ENCODE peak calls at places on chromosomes 12 and 14, in five cellular contexts. D, P, T, J and H are unnamed samples.

GRCh38 chr12:119642986-119643385 is 24.9 kb upstream of the PRKAB1 start:
- DNase-seq in P (no peak), D (no peak), T (no peak), J (no peak), H (no peak)

GRCh38 chr12:59381106-59381505 is 214.7 kb upstream of the SLC16A7 start:
- DNase-seq in T (no peak), P (no peak), D (no peak), J (no peak), H (no peak)

GRCh38 chr14:63853831-63854293 is 1.1 kb downstream of the SYNE2 start:
- DNase-seq in P (no peak), D (peak), T (peak), J (peak), H (no peak)

GRCh38 chr12:89750821-89751227 is 42.2 kb upstream of the ATP2B1 start:
- DNase-seq in J (no peak), D (no peak), T (no peak), P (no peak), H (no peak)

GRCh38 chr12:125125271-125125670 is 60.0 kb downstream of the AACS start:
- DNase-seq in T (no peak), D (no peak), P (no peak), J (no peak), H (no peak)

GRCh38 chr12:112190626-112191025 is 65.3 kb downstream of the TRAFD1 start:
- DNase-seq in D (no peak), J (peak), T (no peak), P (no peak), H (no peak)

GRCh38 chr12:15562263-15562662 is 226.9 kb downstream of the EPS8 start:
- DNase-seq in P (no peak), T (no peak), D (no peak), J (no peak), H (no peak)

GRCh38 chr12:99918003-99918402 is 66.7 kb downstream of the ANKS1B start:
- DNase-seq in T (no peak), P (no peak), J (peak), D (no peak), H (no peak)

GRCh38 chr12:132137483-132138125 is 6.5 kb downstream of the DDX51 start:
- DNase-seq in T (no peak), D (no peak), J (no peak), P (no peak), H (peak)

GRCh38 chr12:56165369-56165768 is 7.2 kb downstream of the MYL6 start:
- DNase-seq in J (no peak), D (no peak), T (no peak), P (no peak), H (no peak)

GRCh38 chr14:73712540-73713141 is 1.5 kb downstream of the PNMA1 start:
- DNase-seq in T (no peak), J (peak), P (no peak), D (peak), H (no peak)

GRCh38 chr12:28278499-28278898 is 88.2 kb downstream of the CCDC91 start:
- DNase-seq in J (no peak), T (no peak), P (no peak), D (no peak), H (no peak)

GRCh38 chr12:69052613-69053408 is 119.8 kb upstream of the CPM start:
- DNase-seq in J (peak), T (no peak), P (peak), D (no peak), H (no peak)

GRCh38 chr14:94103554-94104165 is 6.9 kb upstream of the IFI27 start:
- DNase-seq in T (no peak), D (no peak), J (no peak), P (no peak), H (no peak)

GRCh38 chr12:90062799-90063198 is 354.2 kb upstream of the ATP2B1 start:
- DNase-seq in T (no peak), P (no peak), D (no peak), J (no peak), H (no peak)

GRCh38 chr14:58638231-58639205 is 756 bp downstream of the DACT1 start:
- DNase-seq in T (no peak), D (peak), J (no peak), P (no peak), H (no peak)

GRCh38 chr12:54840293-54840692 is 14.0 kb upstream of the MUCL1 start:
- DNase-seq in P (no peak), J (peak), T (no peak), D (no peak), H (no peak)

GRCh38 chr14:100587763-100588411 is 670 bp upstream of the BEGAIN start:
- DNase-seq in J (peak), P (no peak), D (no peak), T (no peak), H (peak)

GRCh38 chr14:68894123-68894522 is 85.0 kb downstream of the ACTN1 start:
- DNase-seq in D (no peak), T (no peak), P (no peak), J (no peak), H (no peak)

GRCh38 chr12:66423290-66423689 is 121.0 kb downstream of the HELB start:
- DNase-seq in J (no peak), P (no peak), D (no peak), T (no peak), H (no peak)

GRCh38 chr14:55373784-55374725 is 37.6 kb downstream of the ATG14 start:
- DNase-seq in P (no peak), T (no peak), D (no peak), J (peak), H (no peak)

GRCh38 chr14:104066279-104066678 is 19.2 kb upstream of the ASPG start:
- DNase-seq in T (no peak), P (no peak), D (no peak), J (no peak), H (no peak)

GRCh38 chr12:77893918-77894317 is 63.2 kb downstream of the NAV3 start:
- DNase-seq in T (no peak), D (no peak), P (no peak), J (peak), H (no peak)

GRCh38 chr12:99553461-99553860 is 94.1 kb upstream of the GARIN6 start:
- DNase-seq in J (no peak), D (no peak), T (no peak), P (no peak), H (no peak)

GRCh38 chr12:122830517-122831214 is 4.6 kb upstream of the HIP1R start:
- DNase-seq in J (peak), D (no peak), T (no peak), P (no peak), H (no peak)

GRCh38 chr12:123022846-123023245 is 42.4 kb downstream of the ARL6IP4 start:
- DNase-seq in T (no peak), D (no peak), J (no peak), P (no peak), H (no peak)

GRCh38 chr14:45089813-45090212 is 5.9 kb downstream of the PRPF39 start:
- DNase-seq in P (no peak), J (peak), D (peak), T (no peak), H (no peak)

GRCh38 chr14:91744068-91744480 is 12.2 kb upstream of the CATSPERB start:
- DNase-seq in D (no peak), P (no peak), J (peak), T (no peak), H (no peak)

GRCh38 chr14:23177181-23177580 is 6.3 kb downstream of the SLC7A8 start:
- DNase-seq in P (no peak), T (no peak), D (no peak), J (no peak), H (no peak)

GRCh38 chr14:72434856-72435255 is 459.0 kb downstream of the DPF3 start:
- DNase-seq in J (no peak), T (no peak), D (no peak), P (no peak), H (no peak)

GRCh38 chr12:127284021-127284420 is 982.9 kb upstream of the TMEM132C start:
- DNase-seq in J (peak), P (no peak), T (no peak), D (no peak), H (no peak)

GRCh38 chr14:103880334-103880985 is 33.1 kb upstream of the PPP1R13B start:
- DNase-seq in T (peak), J (peak), P (no peak), D (no peak), H (no peak)

GRCh38 chr12:93380480-93381121 is 2.9 kb downstream of the NUDT4 start:
- DNase-seq in P (no peak), T (no peak), D (no peak), J (peak), H (no peak)

GRCh38 chr12:40099423-40099853 is 6.4 kb downstream of the SLC2A13 start:
- DNase-seq in P (no peak), T (no peak), D (no peak), J (no peak), H (no peak)

GRCh38 chr12:67681145-67681778 is 32.7 kb downstream of the DYRK2 start:
- DNase-seq in D (no peak), J (peak), P (peak), T (no peak), H (no peak)

GRCh38 chr12:123917337-123917850 is 55.2 kb downstream of the CCDC92 start:
- DNase-seq in T (no peak), D (no peak), J (no peak), P (no peak), H (no peak)

GRCh38 chr14:35368993-35369392 is 35.6 kb downstream of the NFKBIA start:
- DNase-seq in J (no peak), T (no peak), D (no peak), P (no peak), H (no peak)

DNA sequence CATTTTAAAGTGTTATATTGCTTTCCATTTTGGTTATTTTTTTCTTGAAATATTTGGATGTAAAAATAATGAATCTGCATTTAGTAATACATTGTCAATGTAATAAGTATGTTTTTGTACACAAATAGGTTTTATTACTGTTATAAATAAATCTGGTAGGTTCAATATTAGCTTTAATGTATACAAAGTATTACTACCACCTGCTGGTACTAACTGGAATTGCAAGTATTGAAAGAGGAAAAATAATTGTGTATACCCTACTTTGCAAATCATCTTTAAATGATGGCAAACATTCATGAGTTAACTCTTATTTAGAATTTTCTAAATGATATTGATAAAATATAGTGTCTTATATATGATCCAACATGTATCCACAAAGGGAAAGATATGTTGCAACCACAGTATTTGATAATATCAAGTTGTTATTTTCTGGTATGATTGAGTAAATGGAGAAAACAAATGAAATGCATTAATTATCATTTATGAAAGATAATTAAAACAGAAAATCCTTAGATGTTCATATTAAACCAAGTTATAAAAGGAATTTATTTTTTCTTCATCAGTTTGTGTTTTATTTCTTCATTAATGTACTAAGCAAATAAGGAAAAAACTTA is 3.2 kb downstream of the OR4K2 start:
- DNase-seq in P (no peak), D (no peak), J (peak), T (no peak), H (no peak)
- TF ChIP-seq CTCF in P (peak), D (peak), J (peak), T (peak), H (peak)

DNA sequence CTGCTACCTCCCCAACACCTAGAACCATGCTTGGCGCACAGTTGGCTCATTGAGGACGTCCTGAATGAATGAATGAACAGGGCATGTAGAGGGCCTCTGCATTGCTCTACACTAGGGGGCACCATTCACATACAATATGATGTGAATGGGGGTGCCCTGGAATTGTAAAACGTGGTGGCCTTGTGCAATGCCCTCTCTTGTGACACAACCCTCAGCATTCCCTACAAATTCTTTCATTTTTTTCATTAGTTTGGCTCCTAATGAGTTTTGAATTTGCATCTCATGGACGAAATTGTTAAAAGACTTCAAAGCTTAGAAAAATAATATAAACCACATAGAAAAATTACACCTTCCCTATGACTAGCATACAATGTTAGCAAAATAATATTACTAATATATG is 2.3 kb upstream of the DIO2 start:
- DNase-seq in D (no peak), J (peak), T (no peak), P (no peak), H (no peak)
- TF ChIP-seq CTCF in D (peak), J (peak), T (no peak), P (peak), H (no peak)

GRCh38 chr12:75553865-75554555 is 42.6 kb upstream of the KRR1 start:
- DNase-seq in T (no peak), P (no peak), J (no peak), D (no peak), H (no peak)
- TF ChIP-seq CTCF in T (no peak), P (no peak), J (no peak), D (no peak), H (no peak)

DNA sequence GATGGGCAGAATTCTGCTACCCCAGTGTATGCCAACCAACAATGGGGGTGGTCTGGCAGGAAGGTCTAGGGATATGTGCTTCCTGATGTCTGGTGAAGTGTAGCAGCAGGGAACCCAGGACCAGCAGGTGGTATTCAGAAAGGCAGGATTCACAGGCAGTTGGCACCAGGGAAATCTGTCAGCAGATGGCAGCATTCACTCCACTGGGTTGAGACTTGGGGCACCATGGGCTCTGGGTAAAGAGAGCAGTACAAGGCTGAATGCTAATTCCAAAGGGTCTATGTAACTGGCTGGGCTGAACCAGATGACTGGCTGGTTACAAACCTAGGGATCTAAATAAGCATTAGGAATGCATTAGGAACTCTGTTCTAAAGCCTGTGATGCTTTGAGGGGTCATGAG is 466.9 kb upstream of the STXBP6 start:
- DNase-seq in J (no peak), P (no peak), T (no peak), D (no peak), H (no peak)
- TF ChIP-seq CTCF in J (no peak), P (no peak), T (no peak), D (no peak), H (no peak)

GRCh38 chr12:82687020-82687951 is 580 bp downstream of the TMTC2 start:
- DNase-seq in J (peak), T (peak), D (peak), P (no peak), H (no peak)
- TF ChIP-seq CTCF in J (no peak), T (no peak), D (no peak), P (no peak), H (no peak)

GRCh38 chr14:96039633-96040311 is 610 bp downstream of the C14orf132 start:
- DNase-seq in D (no peak), T (peak), J (no peak), P (no peak), H (no peak)
- TF ChIP-seq CTCF in D (peak), T (peak), J (no peak), P (peak), H (no peak)